ENCODE peak calls at places on chromosomes 13 and 19, in five cellular contexts. One of them, this sample, is unnamed.

GRCh38 chr13:53250272-53250875 is 221.8 kb downstream of the OLFM4 start:
- DNase-seq in BJ: peak; percentile 1
- DNase-seq in foreskin fibroblast: peak; percentile 57
- DNase-seq in A549: peak; percentile 3
- DNase-seq in PC-3: peak; percentile 79
- DNase-seq in this sample: no peak

GRCh38 chr19:5691205-5691929 is 1.3 kb downstream of the RPL36 start:
- DNase-seq in foreskin fibroblast: peak; percentile 73
- DNase-seq in A549: no peak
- DNase-seq in PC-3: peak; percentile 48
- DNase-seq in BJ: no peak
- DNase-seq in this sample: peak; percentile 77

GRCh38 chr13:45575146-45575829 is 40.3 kb downstream of the ERICH6B start:
- DNase-seq in A549: no peak
- DNase-seq in BJ: no peak
- DNase-seq in PC-3: peak; percentile 54
- DNase-seq in foreskin fibroblast: no peak
- DNase-seq in this sample: no peak

GRCh38 chr13:112759834-112760233 is 70.0 kb downstream of the ATP11A start:
- DNase-seq in BJ: no peak
- DNase-seq in PC-3: no peak
- DNase-seq in foreskin fibroblast: no peak
- DNase-seq in A549: no peak
- DNase-seq in this sample: no peak

GRCh38 chr19:51002101-51002532 is 713 bp upstream of the KLK8 start:
- DNase-seq in PC-3: no peak
- DNase-seq in A549: no peak
- DNase-seq in foreskin fibroblast: no peak
- DNase-seq in BJ: no peak
- DNase-seq in this sample: no peak

GRCh38 chr19:4800591-4801081 is 9.1 kb downstream of the FEM1A start:
- DNase-seq in PC-3: peak; percentile 95
- DNase-seq in A549: no peak
- DNase-seq in BJ: no peak
- DNase-seq in foreskin fibroblast: no peak
- DNase-seq in this sample: no peak

GRCh38 chr13:65926750-65927171 is 1303.4 kb downstream of the PCDH9 start:
- DNase-seq in foreskin fibroblast: peak; percentile 33
- DNase-seq in BJ: no peak
- DNase-seq in PC-3: peak; percentile 85
- DNase-seq in A549: peak; percentile 0
- DNase-seq in this sample: no peak

GRCh38 chr19:10191347-10191746 is 3.4 kb downstream of the DNMT1 start:
- DNase-seq in PC-3: peak; percentile 46
- DNase-seq in foreskin fibroblast: peak; percentile 90
- DNase-seq in BJ: peak; percentile 36
- DNase-seq in A549: no peak
- DNase-seq in this sample: no peak

GRCh38 chr19:46254776-46255175 is 25.2 kb downstream of the IGFL1 start:
- DNase-seq in foreskin fibroblast: no peak
- DNase-seq in BJ: no peak
- DNase-seq in A549: no peak
- DNase-seq in PC-3: peak; percentile 84
- DNase-seq in this sample: no peak

GRCh38 chr19:56105090-56105701 is 15.9 kb downstream of the ZNF787 start:
- DNase-seq in A549: peak; percentile 57
- DNase-seq in foreskin fibroblast: peak; percentile 62
- DNase-seq in BJ: no peak
- DNase-seq in PC-3: peak; percentile 49
- DNase-seq in this sample: peak; percentile 76

GRCh38 chr13:52033039-52033438 is 8.5 kb downstream of the UTP14C start:
- DNase-seq in BJ: no peak
- DNase-seq in foreskin fibroblast: no peak
- DNase-seq in A549: no peak
- DNase-seq in PC-3: no peak
- DNase-seq in this sample: no peak

GRCh38 chr19:41302624-41303351 is 7.2 kb upstream of the CCDC97 start:
- DNase-seq in BJ: no peak
- DNase-seq in foreskin fibroblast: no peak
- DNase-seq in PC-3: no peak
- DNase-seq in A549: no peak
- DNase-seq in this sample: peak; percentile 89

GRCh38 chr19:55088543-55089265 is 13.0 kb downstream of the EPS8L1 start:
- DNase-seq in BJ: no peak
- DNase-seq in A549: peak; percentile 81
- DNase-seq in foreskin fibroblast: peak; percentile 81
- DNase-seq in PC-3: peak; percentile 92
- DNase-seq in this sample: peak; percentile 83

GRCh38 chr13:111530137-111530536 is 209.7 kb downstream of the TEX29 start:
- DNase-seq in PC-3: no peak
- DNase-seq in A549: no peak
- DNase-seq in BJ: no peak
- DNase-seq in foreskin fibroblast: no peak
- DNase-seq in this sample: no peak

GRCh38 chr13:111533900-111534645 is 213.6 kb downstream of the TEX29 start:
- DNase-seq in foreskin fibroblast: no peak
- DNase-seq in PC-3: no peak
- DNase-seq in A549: no peak
- DNase-seq in BJ: no peak
- DNase-seq in this sample: no peak

GRCh38 chr13:111531505-111531904 is 211.1 kb downstream of the TEX29 start:
- DNase-seq in PC-3: peak; percentile 26
- DNase-seq in A549: no peak
- DNase-seq in foreskin fibroblast: no peak
- DNase-seq in BJ: no peak
- DNase-seq in this sample: no peak

GRCh38 chr13:111534646-111535461 is 214.4 kb downstream of the TEX29 start:
- DNase-seq in PC-3: no peak
- DNase-seq in BJ: no peak
- DNase-seq in A549: no peak
- DNase-seq in foreskin fibroblast: no peak
- DNase-seq in this sample: no peak

DNA sequence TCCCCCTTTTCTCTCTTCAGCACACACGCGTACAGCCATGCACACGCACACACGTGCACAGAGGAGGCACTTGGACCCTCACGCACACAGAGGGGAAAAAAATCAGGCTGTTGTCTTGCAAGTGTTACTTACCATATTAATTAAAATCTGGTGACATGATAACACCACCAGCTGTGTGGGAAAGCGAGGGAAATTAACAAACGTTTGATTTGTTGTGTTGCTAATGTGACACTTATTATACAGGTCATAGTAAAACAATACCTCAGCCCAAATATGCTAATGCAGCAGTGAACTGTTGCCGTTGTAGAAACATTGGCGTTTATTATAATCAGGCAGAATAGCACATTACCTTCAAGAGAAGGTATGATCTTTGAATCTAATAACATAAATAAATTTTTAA is 211.7 kb downstream of the TEX29 start:
- DNase-seq in PC-3: no peak
- DNase-seq in BJ: no peak
- DNase-seq in A549: no peak
- DNase-seq in foreskin fibroblast: no peak
- DNase-seq in this sample: no peak
- H3K4me3 ChIP-seq in PC-3: no peak overlapping the region
- H3K4me3 ChIP-seq in BJ: no peak overlapping the region
- H3K4me3 ChIP-seq in A549: no peak overlapping the region
- H3K4me3 ChIP-seq in foreskin fibroblast: no peak overlapping the region
- H3K4me3 ChIP-seq in this sample: no peak overlapping the region

DNA sequence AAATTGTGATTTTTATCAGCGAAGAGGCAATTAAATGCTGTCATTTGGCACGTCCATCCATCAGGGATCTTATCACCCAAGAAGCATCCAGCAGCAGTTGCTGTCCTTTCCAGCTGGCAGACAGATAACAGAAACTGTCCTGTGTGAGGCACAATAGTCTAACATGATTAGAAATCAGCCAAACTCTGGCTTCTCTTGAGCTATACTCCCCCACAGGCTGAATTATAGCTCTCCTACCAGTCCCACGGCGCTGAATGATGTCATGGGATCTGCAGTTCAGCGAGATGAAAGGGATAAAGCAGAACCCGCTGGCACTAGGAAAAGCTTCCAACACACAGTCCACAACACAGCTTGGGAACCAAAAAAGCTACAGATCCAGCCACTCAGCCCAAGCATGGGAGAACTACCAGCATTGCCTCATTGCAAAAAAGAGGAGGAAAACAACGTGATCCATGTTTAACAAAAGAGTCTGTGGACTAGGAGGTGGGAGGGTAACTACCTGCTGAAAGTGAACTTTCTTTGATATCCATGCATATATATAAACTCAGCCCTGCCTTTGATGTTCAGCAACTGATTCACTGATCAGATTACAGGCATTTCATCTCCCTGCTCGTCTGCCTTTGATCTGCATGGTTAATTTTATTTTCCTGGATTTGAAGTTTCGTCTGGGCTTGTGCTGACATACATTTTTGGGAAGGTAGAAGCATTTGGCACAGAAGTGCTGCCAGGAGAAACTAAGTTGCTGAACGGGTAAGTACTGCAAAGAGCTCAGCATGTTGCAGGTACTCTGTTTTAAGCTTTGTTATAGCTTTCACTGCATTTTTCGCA is at the start of gene TNFRSF19:
- DNase-seq in foreskin fibroblast: peak; percentile 84
- DNase-seq in A549: no peak
- DNase-seq in PC-3: peak; percentile 35
- DNase-seq in BJ: peak; percentile 74
- DNase-seq in this sample: no peak
- H3K4me3 ChIP-seq in foreskin fibroblast: peak within 1 kb of the TSS; percentile 54
- H3K4me3 ChIP-seq in A549: no peak within 1 kb of the TSS
- H3K4me3 ChIP-seq in PC-3: peak within 1 kb of the TSS; percentile 46
- H3K4me3 ChIP-seq in BJ: peak within 1 kb of the TSS; percentile 23
- H3K4me3 ChIP-seq in this sample: no peak within 1 kb of the TSS

GRCh38 chr19:48244289-48244688 is 11.4 kb downstream of the CARD8 start:
- DNase-seq in BJ: no peak
- DNase-seq in A549: no peak
- DNase-seq in foreskin fibroblast: no peak
- DNase-seq in PC-3: peak; percentile 12
- DNase-seq in this sample: no peak
- H3K4me3 ChIP-seq in BJ: no peak overlapping the region
- H3K4me3 ChIP-seq in A549: no peak overlapping the region
- H3K4me3 ChIP-seq in foreskin fibroblast: no peak overlapping the region
- H3K4me3 ChIP-seq in PC-3: no peak overlapping the region
- H3K4me3 ChIP-seq in this sample: no peak overlapping the region

GRCh38 chr13:27139565-27139964 is 32.0 kb downstream of the USP12 start:
- DNase-seq in A549: no peak
- DNase-seq in foreskin fibroblast: no peak
- DNase-seq in PC-3: no peak
- DNase-seq in BJ: no peak
- DNase-seq in this sample: no peak
- H3K4me3 ChIP-seq in A549: no peak overlapping the region
- H3K4me3 ChIP-seq in foreskin fibroblast: no peak overlapping the region
- H3K4me3 ChIP-seq in PC-3: no peak overlapping the region
- H3K4me3 ChIP-seq in BJ: no peak overlapping the region
- H3K4me3 ChIP-seq in this sample: no peak overlapping the region

GRCh38 chr13:102650444-102650843 is 44.4 kb downstream of the METTL21C start:
- DNase-seq in BJ: no peak
- DNase-seq in PC-3: no peak
- DNase-seq in A549: no peak
- DNase-seq in foreskin fibroblast: no peak
- DNase-seq in this sample: no peak
- H3K4me3 ChIP-seq in BJ: no peak overlapping the region
- H3K4me3 ChIP-seq in PC-3: no peak overlapping the region
- H3K4me3 ChIP-seq in A549: no peak overlapping the region
- H3K4me3 ChIP-seq in foreskin fibroblast: no peak overlapping the region
- H3K4me3 ChIP-seq in this sample: no peak overlapping the region

DNA sequence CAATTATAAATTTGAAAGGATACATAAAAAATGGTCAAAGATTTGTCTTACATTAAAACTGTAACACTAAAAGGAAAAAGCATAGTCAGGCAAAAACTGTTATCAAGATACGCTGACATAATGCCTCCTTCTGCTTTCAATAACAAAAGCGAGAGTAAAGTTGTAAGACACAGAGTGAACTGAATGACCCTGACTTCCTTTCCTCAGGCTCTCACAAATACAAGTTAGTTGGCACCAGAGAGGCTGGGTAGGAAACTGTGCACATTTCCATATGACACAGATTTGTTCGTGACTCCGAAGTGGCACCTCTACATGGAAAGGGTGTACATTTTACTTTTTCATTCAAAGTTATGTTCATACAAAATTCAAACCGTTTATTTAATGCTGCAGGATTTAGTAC is 15.4 kb downstream of the FGF14 start:
- DNase-seq in BJ: no peak
- DNase-seq in A549: no peak
- DNase-seq in PC-3: no peak
- DNase-seq in foreskin fibroblast: no peak
- DNase-seq in this sample: no peak
- H3K4me3 ChIP-seq in BJ: no peak overlapping the region
- H3K4me3 ChIP-seq in A549: no peak overlapping the region
- H3K4me3 ChIP-seq in PC-3: no peak overlapping the region
- H3K4me3 ChIP-seq in foreskin fibroblast: no peak overlapping the region
- H3K4me3 ChIP-seq in this sample: no peak overlapping the region

GRCh38 chr19:49335071-49335783 is at the start of gene CD37:
- DNase-seq in foreskin fibroblast: no peak
- DNase-seq in A549: no peak
- DNase-seq in PC-3: no peak
- DNase-seq in BJ: no peak
- DNase-seq in this sample: peak; percentile 83
- H3K4me3 ChIP-seq in foreskin fibroblast: no peak within 1 kb of the TSS
- H3K4me3 ChIP-seq in A549: no peak within 1 kb of the TSS
- H3K4me3 ChIP-seq in PC-3: no peak within 1 kb of the TSS
- H3K4me3 ChIP-seq in BJ: no peak within 1 kb of the TSS
- H3K4me3 ChIP-seq in this sample: peak within 1 kb of the TSS; percentile 46

GRCh38 chr13:20142019-20142926 is 18.6 kb downstream of the GJA3 start:
- DNase-seq in A549: no peak
- DNase-seq in foreskin fibroblast: no peak
- DNase-seq in PC-3: no peak
- DNase-seq in BJ: no peak
- DNase-seq in this sample: no peak
- H3K4me3 ChIP-seq in A549: no peak overlapping the region
- H3K4me3 ChIP-seq in foreskin fibroblast: no peak overlapping the region
- H3K4me3 ChIP-seq in PC-3: no peak overlapping the region
- H3K4me3 ChIP-seq in BJ: no peak overlapping the region
- H3K4me3 ChIP-seq in this sample: no peak overlapping the region

GRCh38 chr13:94968040-94968756 is 255.9 kb upstream of the SOX21 start:
- DNase-seq in foreskin fibroblast: peak; percentile 56
- DNase-seq in PC-3: no peak
- DNase-seq in BJ: no peak
- DNase-seq in A549: peak; percentile 62
- DNase-seq in this sample: no peak
- H3K4me3 ChIP-seq in foreskin fibroblast: peak overlapping the region; percentile 25
- H3K4me3 ChIP-seq in PC-3: peak overlapping the region; percentile 66
- H3K4me3 ChIP-seq in BJ: peak overlapping the region; percentile 11
- H3K4me3 ChIP-seq in A549: peak overlapping the region; percentile 52
- H3K4me3 ChIP-seq in this sample: peak overlapping the region; percentile 21

This sample was measured in Peyer's patch.